ENCODE peak calls at places on chromosomes 16 and 17, in five cellular contexts. L is hepatocyte, C is fibroblast of lung, N is OCI-LY7, E is PC-9. J is an unnamed sample. For H3K79me2, the result is how much of the 10 kb centered on the place peaks cover.

GRCh38 chr17:31609331-31609730 is 217.9 kb downstream of the RAB11FIP4 start:
- DNase-seq in L (no peak), C (peak), N (no peak), E (no peak), J (no peak)

GRCh38 chr17:30519707-30520106 is 42.5 kb downstream of the GOSR1 start:
- DNase-seq in L (peak), C (peak), N (no peak), E (no peak), J (peak)

GRCh38 chr16:58497468-58497867 is 2.5 kb upstream of the NDRG4 start:
- DNase-seq in L (no peak), C (no peak), N (no peak), E (no peak), J (no peak)

GRCh38 chr17:59435238-59435637 is 103.8 kb downstream of the YPEL2 start:
- DNase-seq in L (no peak), C (peak), N (no peak), E (peak), J (peak)

GRCh38 chr16:67882374-67883145 is 2.1 kb upstream of the NRN1L start:
- DNase-seq in L (no peak), C (no peak), N (no peak), E (no peak), J (no peak)

GRCh38 chr17:81514735-81515529 is 2.3 kb upstream of the ACTG1 start:
- DNase-seq in L (peak), C (peak), N (peak), E (peak), J (peak)

GRCh38 chr17:43898446-43898845 is 8.9 kb downstream of the MPP2 start:
- DNase-seq in L (no peak), C (no peak), N (no peak), E (no peak), J (no peak)

GRCh38 chr16:10391339-10391738 is 5.5 kb downstream of the ATF7IP2 start:
- DNase-seq in L (no peak), C (no peak), N (no peak), E (no peak), J (no peak)

GRCh38 chr17:66807182-66807581 is 27.7 kb upstream of the CACNG5 start:
- DNase-seq in L (no peak), C (no peak), N (no peak), E (no peak), J (no peak)

GRCh38 chr17:43740541-43740940 is 18.1 kb downstream of the SOST start:
- DNase-seq in L (no peak), C (peak), N (no peak), E (no peak), J (peak)

DNA sequence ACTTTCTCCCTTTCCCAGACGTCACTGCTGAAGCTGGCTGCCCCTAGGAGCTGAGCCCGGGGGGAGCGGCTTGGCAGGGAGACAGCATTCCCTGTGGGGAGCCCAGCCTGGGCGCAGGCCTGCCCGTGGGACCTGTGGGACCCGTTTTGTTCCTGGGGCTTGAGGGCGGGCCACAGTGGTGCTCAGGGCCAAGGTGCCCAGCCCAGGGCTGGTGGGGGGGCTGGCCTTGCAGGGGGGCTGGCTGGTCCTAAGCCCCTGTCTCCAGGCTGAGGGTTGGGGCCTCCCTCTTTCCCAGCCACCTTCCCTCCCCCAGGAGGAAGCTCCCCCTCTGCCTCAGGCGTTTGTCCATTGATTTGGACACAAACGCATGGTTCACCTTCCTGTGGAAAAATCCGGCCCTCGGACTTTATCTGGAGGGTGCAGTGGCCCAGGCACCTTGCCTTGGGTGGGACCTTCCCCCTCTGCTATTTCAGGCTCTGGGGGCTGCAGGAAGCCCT is 4.4 kb downstream of the NHERF2 start:
- DNase-seq in L (no peak), C (no peak), N (no peak), E (no peak), J (no peak)
- H3K27ac ChIP-seq in L (no peak), C (no peak), N (no peak), E (no peak), J (no peak)

DNA sequence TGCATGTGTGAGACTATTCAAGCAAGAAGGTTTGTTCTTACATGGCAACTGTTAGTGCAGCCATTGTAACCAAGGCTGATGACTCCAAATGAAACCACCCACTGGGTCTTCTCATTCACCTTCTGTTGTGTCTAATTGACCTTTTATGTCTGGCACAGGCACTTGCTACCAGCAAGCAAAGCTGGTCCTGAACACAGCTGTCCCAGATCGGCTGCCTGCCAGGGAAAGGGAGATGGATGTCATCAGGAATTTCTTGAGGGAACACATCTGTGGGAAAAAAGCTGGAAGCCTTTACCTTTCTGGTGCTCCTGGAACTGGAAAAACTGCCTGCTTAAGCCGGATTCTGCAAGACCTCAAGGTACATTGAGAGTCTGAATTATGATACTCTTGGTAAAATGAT is 3.6 kb downstream of the CDC6 start:
- DNase-seq in L (no peak), C (no peak), N (no peak), E (no peak), J (no peak)
- H3K79me2 ChIP-seq in L (under half), C (under half), N (under half), E (under half), J (under half)

GRCh38 chr16:85360323-85361277 is 248.3 kb upstream of the CIBAR2 start:
- DNase-seq in L (peak), C (no peak), N (peak), E (peak), J (peak)
- H3K27ac ChIP-seq in L (peak), C (no peak), N (no peak), E (no peak), J (no peak)

DNA sequence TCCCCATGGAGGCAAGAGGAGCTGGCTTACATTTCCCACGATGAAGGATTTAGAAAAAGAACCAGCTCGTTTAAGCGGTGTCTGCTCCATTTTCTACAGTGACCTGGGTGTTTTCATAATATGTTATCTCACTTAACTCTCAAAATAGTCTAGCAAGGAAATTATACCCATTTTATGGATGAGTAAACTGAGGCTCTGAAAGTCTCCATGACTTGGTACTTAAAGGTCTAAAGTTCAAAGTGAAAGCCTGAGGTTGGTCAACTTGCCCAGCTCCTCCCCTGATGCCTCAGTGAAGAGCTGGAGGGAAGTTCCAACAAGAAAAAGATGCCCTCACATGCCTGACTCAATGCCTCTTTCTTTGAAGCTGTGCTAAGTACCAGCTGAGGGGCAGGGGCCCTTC is 232.0 kb downstream of the CBLN1 start:
- DNase-seq in L (no peak), C (no peak), N (no peak), E (no peak), J (no peak)
- H3K79me2 ChIP-seq in L (under half), C (under half), N (under half), E (under half), J (under half)

DNA sequence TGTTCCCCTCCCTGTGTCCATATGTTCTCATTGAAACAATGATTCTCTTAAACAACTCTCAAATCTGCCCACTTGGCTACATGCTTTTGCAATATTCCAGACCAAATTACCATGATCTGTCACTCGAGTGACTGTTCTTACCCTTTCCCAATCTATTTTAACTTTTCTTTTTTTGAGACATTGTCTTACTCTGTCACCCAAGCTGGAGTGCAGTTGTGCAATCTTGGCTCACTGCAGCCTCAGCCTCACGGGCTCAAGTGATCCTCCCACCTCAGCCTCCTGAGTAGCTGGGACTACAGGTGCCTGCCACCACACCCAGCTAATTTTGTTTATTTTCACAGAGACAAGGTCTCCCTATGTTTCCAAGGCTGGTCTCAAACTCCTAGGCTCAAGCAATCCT is 58.8 kb upstream of the CLEC18A start:
- DNase-seq in L (no peak), C (no peak), N (no peak), E (no peak), J (no peak)
- H3K27ac ChIP-seq in L (no peak), C (no peak), N (no peak), E (no peak), J (no peak)

DNA sequence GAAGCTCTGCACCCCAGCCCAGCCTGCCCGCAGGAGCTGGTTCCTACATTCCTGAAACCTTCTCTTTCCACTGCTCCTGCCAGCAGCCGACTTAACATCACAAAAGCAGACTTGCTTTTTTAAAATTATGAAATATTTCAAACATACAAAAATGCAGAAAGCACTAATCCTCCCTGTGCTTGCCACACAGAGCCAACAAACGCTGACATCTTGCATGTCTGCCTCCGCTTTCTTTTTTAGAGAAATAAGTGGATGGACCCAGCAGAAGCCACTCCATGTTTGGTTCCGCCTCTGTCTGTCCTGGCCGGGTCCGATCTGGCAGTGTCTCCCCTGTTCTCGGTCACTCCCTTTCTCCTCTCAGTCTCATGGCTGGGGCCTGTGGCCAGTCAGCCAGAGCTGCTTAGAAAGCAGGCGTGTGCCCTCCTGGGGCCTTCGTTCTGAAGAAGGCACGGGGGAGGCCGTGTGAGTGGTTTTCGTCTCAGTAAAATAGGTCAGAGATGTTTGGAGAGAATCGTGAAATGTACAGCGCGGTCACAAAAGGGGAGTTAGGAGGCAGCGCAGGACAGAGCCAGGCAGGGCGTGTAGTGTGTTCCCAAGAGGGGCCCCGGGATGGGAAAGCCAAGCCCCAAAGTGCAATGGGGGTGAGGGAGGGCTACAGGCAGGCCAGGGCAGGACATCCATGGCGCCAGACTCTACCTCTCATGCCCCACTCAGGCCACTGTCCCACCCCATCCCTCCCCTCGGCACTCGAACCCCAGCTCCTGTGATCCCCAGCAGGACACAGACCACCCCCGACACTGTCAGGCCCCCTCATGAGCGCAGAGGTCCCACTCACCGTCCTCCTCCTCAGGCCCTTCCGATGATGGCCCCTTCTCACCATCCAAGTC is 23.2 kb downstream of the MXRA7 start:
- DNase-seq in L (no peak), C (no peak), N (no peak), E (no peak), J (no peak)
- H3K79me2 ChIP-seq in L (under half), C (under half), N (under half), E (under half), J (under half)

J was measured in mammary epithelial cell.